ENCODE peak calls at places on chromosomes 3 and 15, in seven cellular contexts. One of them, this sample, is unnamed.

GRCh38 chr15:101810905-101811304 is 1.1 kb upstream of the OR4F15 start:
- DNase-seq in SK-N-SH: no peak
- DNase-seq in HCT116: no peak
- DNase-seq in H1: no peak
- DNase-seq in HepG2: no peak
- DNase-seq in K562: peak; percentile 14
- DNase-seq in GM12878: no peak
- DNase-seq in this sample: peak; percentile 6

GRCh38 chr3:183116051-183116614 is 16.8 kb upstream of the MCCC1 start:
- DNase-seq in SK-N-SH: peak; percentile 85
- DNase-seq in HCT116: no peak
- DNase-seq in H1: peak; percentile 90
- DNase-seq in HepG2: peak; percentile 39
- DNase-seq in K562: peak; percentile 60
- DNase-seq in GM12878: no peak
- DNase-seq in this sample: peak; percentile 44

GRCh38 chr3:44184319-44184953 is 57.2 kb upstream of the TOPAZ1 start:
- DNase-seq in SK-N-SH: peak; percentile 23
- DNase-seq in HCT116: no peak
- DNase-seq in H1: no peak
- DNase-seq in HepG2: no peak
- DNase-seq in K562: peak; percentile 9
- DNase-seq in GM12878: no peak
- DNase-seq in this sample: no peak

GRCh38 chr3:126320517-126321293 is 36.5 kb downstream of the KLF15 start:
- DNase-seq in SK-N-SH: no peak
- DNase-seq in HCT116: no peak
- DNase-seq in H1: no peak
- DNase-seq in HepG2: no peak
- DNase-seq in K562: no peak
- DNase-seq in GM12878: no peak
- DNase-seq in this sample: no peak

GRCh38 chr15:20353966-20354883 is 187.4 kb downstream of the GOLGA6L6 start:
- DNase-seq in SK-N-SH: no peak
- DNase-seq in HCT116: no peak
- DNase-seq in H1: no peak
- DNase-seq in HepG2: no peak
- DNase-seq in K562: no peak
- DNase-seq in GM12878: no peak
- DNase-seq in this sample: no peak

GRCh38 chr3:195209083-195209835 is 61.7 kb downstream of the XXYLT1 start:
- DNase-seq in SK-N-SH: peak; percentile 49
- DNase-seq in HCT116: no peak
- DNase-seq in H1: no peak
- DNase-seq in HepG2: no peak
- DNase-seq in K562: no peak
- DNase-seq in GM12878: no peak
- DNase-seq in this sample: no peak

GRCh38 chr3:40024526-40024925 is 215.1 kb downstream of the MYRIP start:
- DNase-seq in SK-N-SH: no peak
- DNase-seq in HCT116: no peak
- DNase-seq in H1: no peak
- DNase-seq in HepG2: no peak
- DNase-seq in K562: no peak
- DNase-seq in GM12878: no peak
- DNase-seq in this sample: no peak

GRCh38 chr3:40718681-40719080 is 193.9 kb downstream of the ZNF621 start:
- DNase-seq in SK-N-SH: no peak
- DNase-seq in HCT116: no peak
- DNase-seq in H1: no peak
- DNase-seq in HepG2: no peak
- DNase-seq in K562: no peak
- DNase-seq in GM12878: peak; percentile 39
- DNase-seq in this sample: no peak

GRCh38 chr3:154872089-154872488 is 208.0 kb upstream of the MME start:
- DNase-seq in SK-N-SH: no peak
- DNase-seq in HCT116: no peak
- DNase-seq in H1: no peak
- DNase-seq in HepG2: no peak
- DNase-seq in K562: no peak
- DNase-seq in GM12878: no peak
- DNase-seq in this sample: no peak

GRCh38 chr15:41483519-41483918 is 10.2 kb upstream of the ITPKA start:
- DNase-seq in SK-N-SH: no peak
- DNase-seq in HCT116: no peak
- DNase-seq in H1: no peak
- DNase-seq in HepG2: no peak
- DNase-seq in K562: no peak
- DNase-seq in GM12878: no peak
- DNase-seq in this sample: no peak

GRCh38 chr15:69668049-69668705 is 215.6 kb downstream of the RPLP1 start:
- DNase-seq in SK-N-SH: no peak
- DNase-seq in HCT116: no peak
- DNase-seq in H1: no peak
- DNase-seq in HepG2: no peak
- DNase-seq in K562: no peak
- DNase-seq in GM12878: peak; percentile 17
- DNase-seq in this sample: no peak

GRCh38 chr3:4853749-4854140 is 125.5 kb upstream of the BHLHE40 start:
- DNase-seq in SK-N-SH: no peak
- DNase-seq in HCT116: no peak
- DNase-seq in H1: no peak
- DNase-seq in HepG2: no peak
- DNase-seq in K562: no peak
- DNase-seq in GM12878: no peak
- DNase-seq in this sample: no peak

GRCh38 chr3:81716870-81717509 is 44.5 kb downstream of the GBE1 start:
- DNase-seq in SK-N-SH: no peak
- DNase-seq in HCT116: no peak
- DNase-seq in H1: no peak
- DNase-seq in HepG2: peak; percentile 86
- DNase-seq in K562: peak; percentile 47
- DNase-seq in GM12878: no peak
- DNase-seq in this sample: no peak

GRCh38 chr3:128969993-128970740 is 23.7 kb downstream of the CFAP92 start:
- DNase-seq in SK-N-SH: peak; percentile 67
- DNase-seq in HCT116: peak; percentile 15
- DNase-seq in H1: no peak
- DNase-seq in HepG2: peak; percentile 25
- DNase-seq in K562: peak; percentile 59
- DNase-seq in GM12878: no peak
- DNase-seq in this sample: peak; percentile 32

GRCh38 chr3:105853801-105854432 is 14.9 kb downstream of the CBLB start:
- DNase-seq in SK-N-SH: no peak
- DNase-seq in HCT116: no peak
- DNase-seq in H1: no peak
- DNase-seq in HepG2: no peak
- DNase-seq in K562: no peak
- DNase-seq in GM12878: peak; percentile 54
- DNase-seq in this sample: no peak

GRCh38 chr3:53491276-53491675 is 3.1 kb upstream of the CACNA1D start:
- DNase-seq in SK-N-SH: no peak
- DNase-seq in HCT116: no peak
- DNase-seq in H1: no peak
- DNase-seq in HepG2: no peak
- DNase-seq in K562: no peak
- DNase-seq in GM12878: no peak
- DNase-seq in this sample: no peak

GRCh38 chr15:69535101-69535638 is 82.6 kb downstream of the RPLP1 start:
- DNase-seq in SK-N-SH: no peak
- DNase-seq in HCT116: no peak
- DNase-seq in H1: no peak
- DNase-seq in HepG2: no peak
- DNase-seq in K562: no peak
- DNase-seq in GM12878: no peak
- DNase-seq in this sample: no peak

GRCh38 chr3:170040283-170040907 is 2.6 kb downstream of the GPR160 start:
- DNase-seq in SK-N-SH: no peak
- DNase-seq in HCT116: no peak
- DNase-seq in H1: no peak
- DNase-seq in HepG2: no peak
- DNase-seq in K562: no peak
- DNase-seq in GM12878: no peak
- DNase-seq in this sample: no peak

GRCh38 chr3:25103391-25103790 is 324.7 kb upstream of the RARB start:
- DNase-seq in SK-N-SH: no peak
- DNase-seq in HCT116: no peak
- DNase-seq in H1: no peak
- DNase-seq in HepG2: no peak
- DNase-seq in K562: no peak
- DNase-seq in GM12878: no peak
- DNase-seq in this sample: no peak

DNA sequence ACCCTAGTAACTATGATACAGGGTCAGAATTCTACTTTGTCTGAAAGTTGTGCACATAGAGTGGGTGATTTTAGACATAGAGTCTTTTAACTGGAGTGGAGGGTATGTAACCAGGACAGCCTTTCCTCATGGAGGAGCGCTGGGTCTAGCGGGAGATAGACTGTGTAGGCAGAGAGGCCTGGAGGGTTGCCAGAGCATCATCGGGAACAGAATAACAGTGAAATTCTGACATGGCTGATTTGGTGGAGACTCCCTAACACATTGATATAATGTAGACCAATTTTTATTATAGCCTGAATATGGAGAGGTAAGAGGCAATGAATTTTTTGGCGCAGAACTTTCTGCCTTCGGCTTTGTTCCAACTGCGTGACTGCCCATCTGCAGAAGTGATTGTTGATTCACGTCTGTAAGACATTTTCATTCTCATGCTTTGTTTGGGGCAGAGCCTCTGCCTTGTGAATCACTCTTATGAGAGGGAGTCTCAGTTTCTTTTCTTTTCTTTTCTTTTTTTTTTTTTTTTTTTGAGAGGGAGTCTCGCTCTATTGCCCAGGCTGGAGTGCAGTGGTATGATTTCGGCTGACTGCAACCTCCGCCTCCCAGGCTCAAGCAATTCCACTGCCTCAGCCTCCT is 16.0 kb downstream of the LPP start:
- DNase-seq in SK-N-SH: no peak
- DNase-seq in HCT116: no peak
- DNase-seq in H1: no peak
- DNase-seq in HepG2: no peak
- DNase-seq in K562: no peak
- DNase-seq in GM12878: no peak
- DNase-seq in this sample: no peak
- TF ChIP-seq YY1 in SK-N-SH: no peak
- TF ChIP-seq YY1 in HCT116: no peak
- TF ChIP-seq YY1 in H1: no peak
- TF ChIP-seq YY1 in HepG2: no peak
- TF ChIP-seq YY1 in K562: no peak
- TF ChIP-seq YY1 in GM12878: no peak
- TF ChIP-seq YY1 in this sample: no peak

DNA sequence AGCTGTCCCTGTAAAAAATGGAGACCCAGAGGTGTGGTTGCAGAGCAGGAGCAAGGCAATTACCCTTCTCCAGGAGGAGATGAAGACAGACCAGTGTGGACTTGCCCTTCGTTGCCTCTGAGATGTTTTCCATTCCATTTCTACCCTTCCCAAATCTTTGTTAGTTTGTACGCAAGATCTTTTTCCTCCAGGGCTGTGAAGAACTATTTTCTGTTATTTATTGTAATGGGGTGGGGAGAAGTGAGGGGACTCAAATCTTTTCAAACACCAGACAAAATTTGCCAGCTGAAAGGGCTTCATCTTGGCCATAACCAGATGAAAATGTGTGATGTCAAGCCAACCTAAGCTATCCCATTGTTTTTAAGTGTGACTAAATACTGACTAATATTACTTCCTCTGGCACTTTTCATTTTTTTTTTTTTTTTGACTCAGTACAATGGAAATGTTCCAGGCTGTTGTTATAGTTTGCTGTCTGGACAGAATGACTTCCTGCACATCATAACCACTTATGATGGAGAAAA is 271.3 kb upstream of the TPRG1 start:
- DNase-seq in SK-N-SH: no peak
- DNase-seq in HCT116: peak; percentile 69
- DNase-seq in H1: no peak
- DNase-seq in HepG2: no peak
- DNase-seq in K562: no peak
- DNase-seq in GM12878: no peak
- DNase-seq in this sample: no peak
- TF ChIP-seq YY1 in SK-N-SH: no peak
- TF ChIP-seq YY1 in HCT116: peak; percentile 42
- TF ChIP-seq YY1 in H1: no peak
- TF ChIP-seq YY1 in HepG2: no peak
- TF ChIP-seq YY1 in K562: no peak
- TF ChIP-seq YY1 in GM12878: no peak
- TF ChIP-seq YY1 in this sample: no peak

DNA sequence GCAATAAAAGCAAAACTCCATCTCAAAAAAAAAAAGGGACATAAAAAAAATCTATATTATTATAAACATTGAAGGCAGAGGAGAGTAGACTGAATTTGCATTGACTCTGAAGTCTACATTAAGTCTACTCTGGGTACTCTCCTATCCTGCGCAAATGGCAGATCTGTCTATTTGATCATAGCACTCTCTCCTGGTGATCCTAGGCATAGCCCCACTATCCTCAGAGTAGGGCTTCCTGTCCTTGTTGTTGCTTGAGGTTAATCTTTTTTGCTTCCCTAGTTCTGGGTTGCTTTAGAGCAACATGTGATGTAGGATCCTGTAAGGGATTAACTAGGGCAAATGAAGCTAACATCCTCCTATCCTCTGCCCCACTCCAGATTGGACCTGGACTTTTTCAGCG is 82.1 kb upstream of the LRRFIP2 start:
- DNase-seq in SK-N-SH: no peak
- DNase-seq in HCT116: no peak
- DNase-seq in H1: no peak
- DNase-seq in HepG2: peak; percentile 17
- DNase-seq in K562: peak; percentile 46
- DNase-seq in GM12878: no peak
- DNase-seq in this sample: no peak
- TF ChIP-seq YY1 in SK-N-SH: no peak
- TF ChIP-seq YY1 in HCT116: no peak
- TF ChIP-seq YY1 in H1: no peak
- TF ChIP-seq YY1 in HepG2: no peak
- TF ChIP-seq YY1 in K562: no peak
- TF ChIP-seq YY1 in GM12878: no peak
- TF ChIP-seq YY1 in this sample: no peak

GRCh38 chr3:117019082-117019713 is 309.6 kb downstream of the TUSC7 start:
- DNase-seq in SK-N-SH: peak; percentile 60
- DNase-seq in HCT116: no peak
- DNase-seq in H1: peak; percentile 50
- DNase-seq in HepG2: peak; percentile 10
- DNase-seq in K562: peak; percentile 16
- DNase-seq in GM12878: no peak
- DNase-seq in this sample: peak; percentile 59

GRCh38 chr3:117018622-117019021 is 309.0 kb downstream of the TUSC7 start:
- DNase-seq in SK-N-SH: no peak
- DNase-seq in HCT116: no peak
- DNase-seq in H1: no peak
- DNase-seq in HepG2: no peak
- DNase-seq in K562: no peak
- DNase-seq in GM12878: no peak
- DNase-seq in this sample: no peak

GRCh38 chr3:117011687-117012250 is 302.2 kb downstream of the TUSC7 start:
- DNase-seq in SK-N-SH: no peak
- DNase-seq in HCT116: no peak
- DNase-seq in H1: no peak
- DNase-seq in HepG2: no peak
- DNase-seq in K562: no peak
- DNase-seq in GM12878: no peak
- DNase-seq in this sample: no peak

GRCh38 chr3:117017135-117017990 is 307.8 kb downstream of the TUSC7 start:
- DNase-seq in SK-N-SH: no peak
- DNase-seq in HCT116: no peak
- DNase-seq in H1: no peak
- DNase-seq in HepG2: no peak
- DNase-seq in K562: no peak
- DNase-seq in GM12878: no peak
- DNase-seq in this sample: no peak

GRCh38 chr3:117016359-117016758 is 306.8 kb downstream of the TUSC7 start:
- DNase-seq in SK-N-SH: no peak
- DNase-seq in HCT116: no peak
- DNase-seq in H1: peak; percentile 9
- DNase-seq in HepG2: no peak
- DNase-seq in K562: no peak
- DNase-seq in GM12878: no peak
- DNase-seq in this sample: peak; percentile 16
- TF ChIP-seq YY1 in SK-N-SH: no peak
- TF ChIP-seq YY1 in HCT116: no peak
- TF ChIP-seq YY1 in H1: no peak
- TF ChIP-seq YY1 in HepG2: no peak
- TF ChIP-seq YY1 in K562: no peak
- TF ChIP-seq YY1 in GM12878: no peak
- TF ChIP-seq YY1 in this sample: no peak